ENCODE peak calls at places on chromosomes 7 and 10, in six cellular contexts. C is cardiac muscle cell; K is stomach; R is CD8-positive, alpha-beta T cell; X is RWPE1; P is RWPE2. H is an unnamed sample.

GRCh38 chr10:121910673-121911420 is 17.0 kb downstream of the ATE1 start:
- DNase-seq in K (no peak), R (no peak), P (no peak), X (no peak), C (no peak), H (no peak)

GRCh38 chr10:43055991-43056567 is 20.8 kb upstream of the RET start:
- DNase-seq in C (no peak), X (no peak), P (no peak), R (no peak), K (no peak), H (peak)

GRCh38 chr10:33819206-33819605 is 484.7 kb upstream of the NRP1 start:
- DNase-seq in K (no peak), C (no peak), X (no peak), R (no peak), P (no peak), H (no peak)

GRCh38 chr10:129694184-129694583 is 227.1 kb downstream of the MGMT start:
- DNase-seq in P (no peak), K (no peak), R (no peak), X (no peak), C (no peak), H (no peak)

GRCh38 chr7:28675429-28675828 is 263.1 kb downstream of the CREB5 start:
- DNase-seq in C (no peak), P (no peak), R (no peak), K (no peak), X (no peak), H (no peak)

GRCh38 chr7:26078437-26079362 is 73.3 kb upstream of the NFE2L3 start:
- DNase-seq in P (peak), C (peak), K (peak), X (peak), R (peak), H (no peak)

GRCh38 chr7:9822458-9823290 is 1151.0 kb upstream of the PHF14 start:
- DNase-seq in X (no peak), P (no peak), K (no peak), C (no peak), R (no peak), H (peak)

GRCh38 chr7:116528008-116528789 is 3.4 kb downstream of the CAV1 start:
- DNase-seq in K (no peak), R (no peak), X (peak), P (peak), C (no peak), H (no peak)

GRCh38 chr7:104241581-104241980 is 33.8 kb upstream of the ORC5 start:
- DNase-seq in P (no peak), C (no peak), X (no peak), K (no peak), R (no peak), H (no peak)

GRCh38 chr10:69130251-69130650 is 6.3 kb downstream of the VPS26A start:
- DNase-seq in R (no peak), K (no peak), X (no peak), P (no peak), C (no peak), H (no peak)

DNA sequence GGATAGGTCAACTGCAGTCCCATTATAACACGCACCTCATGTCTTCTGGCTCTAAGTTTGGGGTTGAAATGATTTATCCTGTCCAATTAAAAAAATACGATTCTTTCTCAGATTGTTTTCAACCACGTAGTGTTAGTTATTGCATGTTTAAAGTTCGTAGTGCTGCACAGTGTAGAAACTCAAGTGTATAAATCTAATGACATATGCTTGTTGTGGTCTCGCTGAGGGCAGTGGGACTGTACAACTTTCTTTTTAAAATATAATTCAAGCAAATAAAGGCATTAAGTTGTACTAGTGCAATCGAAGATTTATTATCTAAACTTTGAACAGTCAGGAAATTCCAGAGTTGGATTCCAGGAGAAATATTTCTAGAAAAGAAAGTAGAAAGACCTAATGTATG is 124.0 kb upstream of the HPS1 start:
- DNase-seq in C (no peak), R (no peak), X (no peak), P (no peak), K (no peak), H (no peak)
- H3K27ac ChIP-seq in C (no peak), R (no peak), X (no peak), P (no peak), K (no peak), H (no peak)

DNA sequence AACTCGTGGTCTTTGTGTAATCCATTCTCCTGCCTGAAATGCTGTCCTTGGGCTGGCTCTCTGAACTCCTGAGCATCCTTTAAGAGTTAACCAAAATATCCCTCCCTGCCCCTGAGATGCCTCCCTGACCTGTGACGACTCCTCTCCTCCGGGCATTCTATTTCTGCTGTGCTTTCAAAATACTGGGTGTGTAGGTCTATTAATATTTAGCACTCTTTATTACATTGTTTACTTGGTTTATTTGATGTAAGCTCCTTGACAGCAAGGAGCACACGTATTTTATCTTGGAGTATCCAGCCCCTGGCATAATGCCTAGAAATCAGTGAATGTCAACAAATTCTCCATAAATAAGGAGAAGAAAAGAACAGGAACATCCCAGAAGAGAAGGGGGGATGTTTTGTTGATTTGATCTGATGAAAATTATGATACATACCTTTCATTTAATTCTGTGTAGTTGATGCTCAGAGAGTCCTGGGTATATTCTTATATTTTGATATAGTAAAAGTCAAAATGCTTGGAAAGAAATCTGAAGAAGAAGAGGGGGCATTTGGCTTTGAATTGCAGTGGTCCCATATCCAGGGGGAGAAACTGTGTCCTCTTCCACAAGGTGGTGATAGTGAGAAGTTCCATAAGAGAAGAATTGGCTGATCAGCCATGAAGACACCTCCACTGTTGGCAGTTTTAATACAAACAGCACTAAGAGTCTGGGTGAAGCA is 107.7 kb upstream of the MPP7 start:
- DNase-seq in P (no peak), K (no peak), X (no peak), C (no peak), R (no peak), H (no peak)
- H3K27ac ChIP-seq in P (no peak), K (no peak), X (no peak), C (no peak), R (no peak), H (no peak)

GRCh38 chr10:71725998-71726672 is 6.6 kb upstream of the C10orf105 start:
- DNase-seq in K (no peak), C (no peak), R (no peak), P (no peak), X (peak), H (peak)
- H3K27ac ChIP-seq in K (peak), C (no peak), R (peak), P (no peak), X (peak), H (no peak)

GRCh38 chr10:127863231-127863825 is 29.4 kb downstream of the CLRN3 start:
- DNase-seq in R (no peak), P (no peak), K (no peak), C (no peak), X (no peak), H (no peak)
- H3K27ac ChIP-seq in R (no peak), P (no peak), K (no peak), C (no peak), X (no peak), H (no peak)

DNA sequence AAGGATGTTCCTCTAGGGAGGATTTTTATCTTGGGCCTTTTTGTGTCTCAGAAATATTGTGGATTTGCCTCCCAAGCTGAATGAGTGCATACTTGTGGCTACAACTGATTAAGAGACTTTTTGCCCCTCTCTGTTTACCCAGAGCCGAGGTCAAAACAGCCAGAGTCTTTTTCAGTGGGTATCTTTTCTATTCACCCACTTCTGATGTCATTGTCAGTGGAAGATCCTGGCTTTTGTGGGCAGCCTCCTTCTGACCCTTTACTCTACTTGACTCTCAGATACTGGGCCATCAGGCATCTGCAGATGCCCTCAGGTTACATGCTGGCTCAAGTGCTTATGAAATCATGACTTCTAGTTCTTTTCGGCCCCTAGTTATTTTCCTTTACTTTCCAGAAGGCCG is 19.6 kb upstream of the PIP4K2A start:
- DNase-seq in P (no peak), C (no peak), K (no peak), X (no peak), R (no peak), H (no peak)
- H3K27ac ChIP-seq in P (no peak), C (no peak), K (no peak), X (no peak), R (no peak), H (no peak)